ENCODE peak calls at places on chromosomes 7 and 10, in four cellular contexts. V, N, D and Y are unnamed samples.

GRCh38 chr10:103747193-103747865 is 108.0 kb downstream of the SH3PXD2A start:
- DNase-seq in V (no peak), N (no peak), D (no peak), Y (no peak)

GRCh38 chr7:147971606-147972005 is 619.0 kb upstream of the C7orf33 start:
- DNase-seq in V (no peak), N (no peak), D (no peak), Y (no peak)

GRCh38 chr7:78301361-78301760 is 502.8 kb downstream of the PHTF2 start:
- DNase-seq in V (no peak), N (no peak), D (no peak), Y (no peak)

GRCh38 chr10:26573674-26574073 is 123.8 kb upstream of the PDSS1 start:
- DNase-seq in V (no peak), N (no peak), D (no peak), Y (no peak)

GRCh38 chr7:47520408-47520807 is 61.5 kb downstream of the TNS3 start:
- DNase-seq in V (no peak), N (peak; percentile 78), D (peak; percentile 46), Y (no peak)

GRCh38 chr10:98646998-98647917 is 200.5 kb upstream of the HPS1 start:
- DNase-seq in V (peak; percentile 86), N (no peak), D (no peak), Y (peak; percentile 20)

GRCh38 chr7:110442386-110442837 is 648.5 kb upstream of the LRRN3 start:
- DNase-seq in V (peak; percentile 21), N (no peak), D (peak; percentile 51), Y (peak; percentile 58)

GRCh38 chr10:125084191-125085186 is 75.9 kb downstream of the CTBP2 start:
- DNase-seq in V (no peak), N (peak; percentile 89), D (peak; percentile 98), Y (no peak)

GRCh38 chr7:901388-902154 is 25.2 kb downstream of the GET4 start:
- DNase-seq in V (peak; percentile 82), N (peak; percentile 84), D (peak; percentile 85), Y (peak; percentile 70)

GRCh38 chr7:36276428-36277246 is 113.0 kb upstream of the ANLN start:
- DNase-seq in V (no peak), N (no peak), D (no peak), Y (no peak)

GRCh38 chr7:149790146-149790548 is 16.8 kb upstream of the ZNF467 start:
- DNase-seq in V (no peak), N (peak; percentile 57), D (peak; percentile 57), Y (no peak)

GRCh38 chr7:16528520-16528919 is 1.9 kb downstream of the LRRC72 start:
- DNase-seq in V (no peak), N (no peak), D (no peak), Y (no peak)

GRCh38 chr7:105026750-105027149 is 12.7 kb downstream of the KMT2E start:
- DNase-seq in V (no peak), N (no peak), D (no peak), Y (no peak)

GRCh38 chr10:85641479-85641967 is 725.1 kb downstream of the GRID1 start:
- DNase-seq in V (no peak), N (no peak), D (no peak), Y (no peak)

GRCh38 chr7:93228302-93228701 is 2.0 kb upstream of the HEPACAM2 start:
- DNase-seq in V (peak; percentile 31), N (no peak), D (no peak), Y (no peak)

GRCh38 chr7:96304573-96304972 is 17.3 kb downstream of the SLC25A13 start:
- DNase-seq in V (no peak), N (no peak), D (no peak), Y (no peak)

GRCh38 chr7:141073173-141073640 is 657 bp upstream of the TMEM178B start:
- DNase-seq in V (peak; percentile 77), N (peak; percentile 44), D (peak; percentile 49), Y (no peak)

GRCh38 chr10:103696411-103697145 is 158.8 kb downstream of the SH3PXD2A start:
- DNase-seq in V (no peak), N (peak; percentile 93), D (peak; percentile 23), Y (peak; percentile 37)

GRCh38 chr10:112184379-112184778 is 814 bp upstream of the GPAM start:
- DNase-seq in V (no peak), N (no peak), D (no peak), Y (no peak)

GRCh38 chr7:134724606-134725005 is 54.8 kb upstream of the CALD1 start:
- DNase-seq in V (no peak), N (no peak), D (peak; percentile 17), Y (no peak)

GRCh38 chr10:10165415-10165814 is 852.3 kb upstream of the CELF2 start:
- DNase-seq in V (no peak), N (no peak), D (no peak), Y (no peak)

GRCh38 chr10:60795465-60796202 is 17.4 kb downstream of the CDK1 start:
- DNase-seq in V (no peak), N (no peak), D (no peak), Y (no peak)

GRCh38 chr7:134905375-134905774 is 80.9 kb upstream of the AGBL3 start:
- DNase-seq in V (no peak), N (peak; percentile 77), D (peak; percentile 33), Y (no peak)

GRCh38 chr7:98404840-98405239 is 4.0 kb upstream of the BAIAP2L1 start:
- DNase-seq in V (no peak), N (no peak), D (no peak), Y (no peak)

GRCh38 chr7:77702451-77703219 is 6.4 kb downstream of the RSBN1L start:
- DNase-seq in V (no peak), N (no peak), D (no peak), Y (no peak)

GRCh38 chr7:46391215-46391614 is 470.1 kb upstream of the IGFBP3 start:
- DNase-seq in V (no peak), N (no peak), D (no peak), Y (no peak)
- H3K27ac ChIP-seq in V (no peak overlapping the region), N (no peak overlapping the region), D (no peak overlapping the region), Y (no peak overlapping the region)

GRCh38 chr7:50266893-50267386 is 37.6 kb upstream of the IKZF1 start:
- DNase-seq in V (no peak), N (peak; percentile 33), D (peak; percentile 16), Y (no peak)
- H3K4me1 ChIP-seq in V (no peaks in the 10 kb centered on the region), N (no peaks in the 10 kb centered on the region), D (no peaks in the 10 kb centered on the region), Y (peaks cover 2% of the 10 kb centered on the region)

DNA sequence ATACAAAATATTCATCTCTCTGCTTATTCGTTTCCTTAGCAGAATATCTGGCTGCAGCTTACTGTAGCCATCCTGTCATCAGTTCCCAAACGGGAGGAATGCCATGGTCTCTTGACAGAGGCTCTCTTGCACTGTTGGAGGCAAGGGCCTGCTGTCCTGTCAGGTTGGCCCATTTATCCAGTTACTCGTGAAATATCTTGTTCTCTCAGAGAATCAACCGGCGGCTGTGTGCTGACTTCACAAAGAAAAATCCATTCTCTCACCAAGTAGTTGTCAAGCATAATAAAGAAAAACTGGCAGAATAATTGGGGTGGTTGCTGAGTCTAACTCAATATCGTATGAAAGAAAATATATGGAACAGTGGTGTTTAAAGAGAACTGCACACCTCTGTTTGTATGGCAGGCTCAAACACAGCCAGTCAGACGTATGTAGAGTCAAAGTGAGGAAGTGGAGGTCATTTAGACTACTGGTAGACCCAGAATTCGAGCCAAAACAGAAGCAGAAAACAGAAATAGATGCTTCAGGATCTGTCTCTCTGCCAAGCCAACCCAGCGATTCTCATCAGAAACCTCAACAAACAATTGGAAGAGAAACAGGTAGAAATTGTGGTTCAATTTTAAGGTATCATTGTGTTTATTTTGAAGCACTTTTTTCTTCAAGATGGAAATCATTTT is 349.2 kb upstream of the PRKCQ start:
- DNase-seq in V (no peak), N (no peak), D (no peak), Y (no peak)
- H3K4me3 ChIP-seq in V (no peak overlapping the region), N (no peak overlapping the region), D (no peak overlapping the region), Y (no peak overlapping the region)

DNA sequence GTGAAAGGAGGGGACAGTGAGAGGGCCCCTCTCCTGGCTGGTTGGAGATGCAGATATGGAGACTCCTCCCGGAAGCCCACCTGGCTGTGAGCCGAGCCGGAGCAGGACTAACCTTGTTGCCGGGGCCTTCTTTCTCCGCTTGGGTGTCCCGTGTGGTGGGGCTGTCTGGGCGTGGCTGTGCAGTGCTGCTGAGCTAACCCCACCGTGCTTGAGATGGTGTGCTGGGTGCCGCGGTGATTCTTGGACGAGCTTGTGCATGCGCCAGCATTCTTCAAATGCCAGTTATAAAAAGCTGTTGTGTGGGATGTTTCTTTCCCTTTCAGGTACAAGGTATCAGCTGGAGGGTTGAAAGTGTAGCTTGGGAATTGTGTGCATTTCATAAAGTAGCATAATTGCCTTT is 48.8 kb downstream of the DAGLB start:
- DNase-seq in V (no peak), N (no peak), D (no peak), Y (no peak)
- H3K27ac ChIP-seq in V (no peak overlapping the region), N (no peak overlapping the region), D (peak overlapping the region; percentile 51), Y (no peak overlapping the region)

DNA sequence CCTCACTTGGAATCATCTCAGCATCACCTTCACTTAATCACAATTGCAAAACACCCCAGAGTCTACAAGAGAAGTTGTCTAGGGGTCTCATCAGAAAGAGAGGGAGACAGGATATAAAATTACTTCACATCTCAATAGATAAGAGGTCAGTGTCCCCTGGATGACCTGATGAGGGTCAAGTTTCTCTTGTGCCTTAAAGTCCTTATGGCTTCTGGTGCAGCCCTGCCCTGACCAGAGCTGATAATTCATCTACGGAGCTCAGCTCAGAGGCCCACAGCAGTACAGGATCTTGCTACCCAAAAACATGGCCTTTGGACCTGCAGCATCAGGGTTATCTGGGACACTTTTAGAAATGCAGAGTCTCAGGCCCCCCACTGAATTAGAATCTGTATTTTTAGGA is 111.1 kb upstream of the GLI3 start:
- DNase-seq in V (no peak), N (no peak), D (no peak), Y (no peak)
- H3K4me1 ChIP-seq in V (peaks cover 12% of the 10 kb centered on the region), N (no peaks in the 10 kb centered on the region), D (no peaks in the 10 kb centered on the region), Y (peaks cover 8% of the 10 kb centered on the region)

DNA sequence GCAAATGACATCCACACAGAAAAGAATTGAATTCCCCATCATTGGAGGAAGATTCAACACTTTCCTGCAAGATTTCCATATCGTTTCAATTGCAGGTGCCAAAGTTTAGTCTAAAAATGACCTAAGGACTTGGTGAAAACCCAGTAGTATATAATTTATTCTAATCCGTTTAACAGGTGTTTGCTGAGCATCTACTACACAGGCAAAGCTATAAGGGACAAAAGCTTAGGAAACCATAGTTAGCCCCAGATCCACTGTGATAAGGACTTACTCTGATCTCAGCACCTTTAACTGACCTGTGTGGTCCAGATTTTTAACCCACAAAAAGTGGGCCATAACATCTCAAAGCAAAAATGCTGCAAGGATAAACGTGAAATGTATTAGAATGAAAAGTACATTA is 19.1 kb downstream of the UBE2H start:
- DNase-seq in V (no peak), N (no peak), D (no peak), Y (no peak)
- H3K4me3 ChIP-seq in V (no peak overlapping the region), N (no peak overlapping the region), D (no peak overlapping the region), Y (no peak overlapping the region)

GRCh38 chr7:28055161-28055544 is 125.4 kb downstream of the JAZF1 start:
- DNase-seq in V (no peak), N (no peak), D (no peak), Y (no peak)
- H3K27ac ChIP-seq in V (no peak overlapping the region), N (no peak overlapping the region), D (no peak overlapping the region), Y (no peak overlapping the region)

GRCh38 chr7:151246161-151247015 is 2.1 kb downstream of the SMARCD3 start:
- DNase-seq in V (no peak), N (no peak), D (no peak), Y (no peak)
- H3K4me1 ChIP-seq in V (peaks cover 47% of the 10 kb centered on the region), N (peaks cover 48% of the 10 kb centered on the region), D (peaks cover 74% of the 10 kb centered on the region), Y (peaks cover 7% of the 10 kb centered on the region)